ENCODE peak calls at places on chromosome 7, in five cellular contexts. B, D, Y, H and W are unnamed samples.

GRCh38 chr7:44289341-44290249 is 35.8 kb downstream of the CAMK2B start:
- DNase-seq in B (no peak), D (no peak), Y (no peak), H (no peak), W (no peak)

GRCh38 chr7:126803990-126804389 is 448.8 kb downstream of the GRM8 start:
- DNase-seq in B (no peak), D (no peak), Y (peak), H (no peak), W (no peak)

GRCh38 chr7:23055582-23056178 is 41.8 kb upstream of the HYCC1 start:
- DNase-seq in B (peak), D (peak), Y (peak), H (no peak), W (peak)

GRCh38 chr7:80347173-80347572 is 164.7 kb downstream of the GNAT3 start:
- DNase-seq in B (no peak), D (no peak), Y (peak), H (no peak), W (no peak)

GRCh38 chr7:41627921-41628320 is 75.0 kb downstream of the INHBA start:
- DNase-seq in B (no peak), D (no peak), Y (no peak), H (no peak), W (no peak)

GRCh38 chr7:77837966-77838365 is 39.4 kb downstream of the PHTF2 start:
- DNase-seq in B (no peak), D (no peak), Y (no peak), H (no peak), W (no peak)

GRCh38 chr7:94576316-94576715 is 66.7 kb downstream of the CASD1 start:
- DNase-seq in B (no peak), D (no peak), Y (no peak), H (no peak), W (no peak)

GRCh38 chr7:143492799-143493568 is 15.3 kb downstream of the TAS2R41 start:
- DNase-seq in B (no peak), D (peak), Y (peak), H (no peak), W (peak)

GRCh38 chr7:117021366-117021765 is 68.1 kb downstream of the ST7 start:
- DNase-seq in B (no peak), D (no peak), Y (no peak), H (no peak), W (no peak)

GRCh38 chr7:98520356-98520932 is 96.6 kb upstream of the NPTX2 start:
- DNase-seq in B (no peak), D (peak), Y (no peak), H (no peak), W (no peak)

GRCh38 chr7:137925754-137926153 is 76.1 kb downstream of the CREB3L2 start:
- DNase-seq in B (no peak), D (no peak), Y (no peak), H (no peak), W (no peak)

GRCh38 chr7:49398236-49398635 is 375.2 kb upstream of the VWC2 start:
- DNase-seq in B (no peak), D (no peak), Y (no peak), H (no peak), W (no peak)

GRCh38 chr7:44881610-44882009 is 3.7 kb downstream of the PURB start:
- DNase-seq in B (no peak), D (peak), Y (peak), H (no peak), W (peak)

GRCh38 chr7:17774701-17775288 is 165.5 kb downstream of the SNX13 start:
- DNase-seq in B (no peak), D (no peak), Y (peak), H (no peak), W (no peak)

GRCh38 chr7:150383710-150384397 is 4.7 kb downstream of the ZNF775 start:
- DNase-seq in B (no peak), D (no peak), Y (no peak), H (no peak), W (no peak)

GRCh38 chr7:106883627-106884026 is 18.5 kb downstream of the PIK3CG start:
- DNase-seq in B (peak), D (no peak), Y (no peak), H (no peak), W (no peak)

GRCh38 chr7:29102554-29103151 is 43.7 kb downstream of the CPVL start:
- DNase-seq in B (peak), D (no peak), Y (peak), H (peak), W (peak)

GRCh38 chr7:51067757-51068156 is 248.9 kb downstream of the COBL start:
- DNase-seq in B (peak), D (peak), Y (peak), H (peak), W (peak)

GRCh38 chr7:139559364-139560105 is 36.0 kb downstream of the CLEC2L start:
- DNase-seq in B (no peak), D (no peak), Y (no peak), H (no peak), W (no peak)

GRCh38 chr7:158328376-158329013 is 259.1 kb downstream of the PTPRN2 start:
- DNase-seq in B (no peak), D (no peak), Y (no peak), H (no peak), W (no peak)

GRCh38 chr7:22561356-22561755 is 61.4 kb upstream of the STEAP1B start:
- DNase-seq in B (no peak), D (peak), Y (peak), H (peak), W (peak)

GRCh38 chr7:77537595-77538185 is 595 bp downstream of the PTPN12 start:
- DNase-seq in B (peak), D (peak), Y (no peak), H (no peak), W (peak)

GRCh38 chr7:45918556-45918955 is 2.5 kb downstream of the IGFBP3 start:
- DNase-seq in B (no peak), D (no peak), Y (no peak), H (no peak), W (no peak)

GRCh38 chr7:87152897-87153641 is 816 bp downstream of the DMTF1 start:
- DNase-seq in B (peak), D (peak), Y (peak), H (peak), W (peak)

GRCh38 chr7:47788083-47788482 is 160.2 kb downstream of the PKD1L1 start:
- DNase-seq in B (no peak), D (no peak), Y (no peak), H (no peak), W (no peak)

GRCh38 chr7:4406288-4407058 is 275.6 kb upstream of the FOXK1 start:
- DNase-seq in B (no peak), D (no peak), Y (no peak), H (no peak), W (no peak)

GRCh38 chr7:38675500-38676106 is 44.4 kb upstream of the AMPH start:
- DNase-seq in B (no peak), D (no peak), Y (no peak), H (no peak), W (no peak)

GRCh38 chr7:41573017-41573416 is 129.9 kb downstream of the INHBA start:
- DNase-seq in B (no peak), D (peak), Y (peak), H (no peak), W (peak)

GRCh38 chr7:28093617-28094232 is 86.9 kb downstream of the JAZF1 start:
- DNase-seq in B (peak), D (peak), Y (peak), H (peak), W (peak)

GRCh38 chr7:149854611-149855367 is 16.6 kb downstream of the ZNF862 start:
- DNase-seq in B (no peak), D (peak), Y (peak), H (no peak), W (peak)

GRCh38 chr7:138243430-138243829 is 167.2 kb downstream of the AKR1D1 start:
- DNase-seq in B (no peak), D (no peak), Y (peak), H (no peak), W (peak)

GRCh38 chr7:116934580-116934979 is 18.7 kb upstream of the ST7 start:
- DNase-seq in B (no peak), D (no peak), Y (no peak), H (no peak), W (no peak)

GRCh38 chr7:20299647-20300312 is 30.9 kb upstream of the ITGB8 start:
- DNase-seq in B (no peak), D (no peak), Y (peak), H (no peak), W (no peak)

GRCh38 chr7:2403718-2404648 is 572 bp downstream of the CHST12 start:
- DNase-seq in B (peak), D (peak), Y (no peak), H (peak), W (peak)

GRCh38 chr7:81669476-81670105 is 100.3 kb downstream of the HGF start:
- DNase-seq in B (no peak), D (no peak), Y (no peak), H (no peak), W (no peak)